ENCODE peak calls at places on chromosomes 11 and 22, in ten cellular contexts. G is stimulated activated CD4-positive, alpha-beta T cell treated with anti-CD3 and anti-CD28 coated beads, Interleukin-1b, Interleukin-23, amount 100 ng/mL, for 24 hours; N is EL; T is NCI-H1105; O is RCC 7860; J is GM12892; Y is ACHN; E is T-helper 1 cell; V is HCEC 1CT; M is CD4-positive, alpha-beta T cell. A is an unnamed sample.

GRCh38 chr11:57359896-57360690 is 20.9 kb downstream of the PRG3 start:
- DNase-seq in V (no peak), G (no peak), M (no peak), O (no peak), Y (no peak), J (no peak), T (no peak), E (no peak), N (no peak), A (no peak)

GRCh38 chr11:2445948-2446551 is 1.2 kb downstream of the KCNQ1 start:
- DNase-seq in O (no peak), T (peak), J (no peak), N (no peak), M (no peak), Y (no peak), V (no peak), E (no peak), G (no peak), A (peak)

GRCh38 chr11:86940122-86940777 is 14.9 kb downstream of the FZD4 start:
- DNase-seq in J (no peak), N (no peak), G (no peak), M (no peak), O (no peak), T (no peak), V (peak), E (no peak), Y (no peak), A (no peak)

GRCh38 chr11:16178273-16178672 is 178.1 kb downstream of the SOX6 start:
- DNase-seq in J (no peak), G (no peak), E (no peak), N (no peak), M (no peak), Y (no peak), V (no peak), O (no peak), T (peak), A (no peak)

GRCh38 chr22:23531283-23531921 is 48.7 kb downstream of the IGLL1 start:
- DNase-seq in M (no peak), O (no peak), E (no peak), N (no peak), J (no peak), Y (no peak), V (no peak), G (no peak), T (no peak), A (no peak)

GRCh38 chr11:32385998-32386397 is 49.3 kb downstream of the WT1 start:
- DNase-seq in V (peak), T (no peak), O (peak), G (no peak), Y (peak), N (peak), J (no peak), M (no peak), E (no peak), A (no peak)

GRCh38 chr11:67195971-67196418 is 70.3 kb upstream of the GRK2 start:
- DNase-seq in T (no peak), N (peak), V (peak), Y (no peak), J (no peak), E (no peak), G (no peak), M (no peak), O (no peak), A (no peak)

GRCh38 chr11:108497317-108498045 is 703 bp downstream of the POGLUT3 start:
- DNase-seq in V (peak), Y (peak), G (peak), T (peak), J (peak), O (peak), N (peak), M (peak), E (peak), A (peak)

GRCh38 chr11:67521924-67522323 is 1.3 kb downstream of the CABP2 start:
- DNase-seq in Y (no peak), M (no peak), O (no peak), G (no peak), E (no peak), N (no peak), J (no peak), V (no peak), T (no peak), A (no peak)

GRCh38 chr11:119062779-119063178 is 4.8 kb upstream of the VPS11 start:
- DNase-seq in T (no peak), V (peak), N (peak), J (no peak), Y (no peak), E (no peak), O (no peak), M (no peak), G (no peak), A (no peak)

GRCh38 chr11:24093410-24093809 is 403.4 kb upstream of the LUZP2 start:
- DNase-seq in N (no peak), E (no peak), O (no peak), J (no peak), M (no peak), T (no peak), G (no peak), Y (no peak), V (no peak), A (no peak)

GRCh38 chr11:1837171-1838076 is 1.4 kb upstream of the TNNI2 start:
- DNase-seq in T (peak), Y (peak), G (peak), E (peak), J (peak), V (peak), N (peak), M (peak), O (no peak), A (peak)

GRCh38 chr11:70500076-70500847 is 101.9 kb downstream of the CTTN start:
- DNase-seq in G (no peak), N (no peak), Y (no peak), T (no peak), J (no peak), E (no peak), M (no peak), O (no peak), V (no peak), A (no peak)

GRCh38 chr22:48238018-48238915 is 1475.8 kb downstream of the TBC1D22A start:
- DNase-seq in Y (no peak), N (no peak), E (no peak), T (no peak), O (no peak), V (no peak), M (no peak), J (no peak), G (no peak), A (no peak)